ENCODE peak calls at places on chromosomes 13 and 19, in eight cellular contexts. Y, Z, D, U, I, H, P and O are unnamed samples.

GRCh38 chr19:11238781-11239376 is 540 bp upstream of the ANGPTL8 start:
- DNase-seq in D (no peak), H (no peak), P (peak), Y (no peak), I (no peak), U (no peak), Z (no peak), O (no peak)

GRCh38 chr19:35063940-35064818 is 22.7 kb downstream of the HPN start:
- DNase-seq in U (peak), Z (no peak), P (no peak), I (no peak), D (peak), H (no peak), Y (peak), O (no peak)

GRCh38 chr19:48913114-48913513 is 13.0 kb downstream of the NUCB1 start:
- DNase-seq in H (peak), P (no peak), I (no peak), D (no peak), Y (no peak), Z (no peak), U (peak), O (no peak)

GRCh38 chr19:41939861-41940442 is 11.7 kb upstream of the ERFL start:
- DNase-seq in D (no peak), U (no peak), P (no peak), Y (no peak), H (no peak), Z (peak), I (no peak), O (no peak)

GRCh38 chr19:19451429-19452240 is 46.2 kb downstream of the GATAD2A start:
- DNase-seq in Y (no peak), I (no peak), U (no peak), Z (peak), P (no peak), D (no peak), H (peak), O (no peak)

GRCh38 chr19:30669329-30670010 is 297.3 kb downstream of the ZNF536 start:
- DNase-seq in I (peak), Z (peak), P (peak), Y (peak), H (peak), U (peak), D (peak), O (peak)

GRCh38 chr19:5035105-5035761 is 66.3 kb downstream of the KDM4B start:
- DNase-seq in P (no peak), I (no peak), Z (no peak), Y (no peak), D (peak), H (no peak), U (no peak), O (no peak)

GRCh38 chr19:5141278-5141925 is 172.5 kb downstream of the KDM4B start:
- DNase-seq in H (no peak), U (no peak), I (peak), D (peak), Z (no peak), Y (peak), P (no peak), O (no peak)

GRCh38 chr19:47573076-47574026 is at the start of gene ZNF541:
- DNase-seq in Z (peak), P (peak), Y (peak), D (peak), I (peak), U (no peak), H (no peak), O (peak)

GRCh38 chr19:51006406-51006805 is 5.0 kb upstream of the KLK8 start:
- DNase-seq in P (no peak), Z (no peak), H (no peak), U (no peak), D (no peak), I (no peak), Y (no peak), O (no peak)

GRCh38 chr13:100102042-100102441 is 13.1 kb downstream of the PCCA start:
- DNase-seq in Z (no peak), I (no peak), H (no peak), Y (no peak), P (no peak), D (no peak), U (no peak), O (no peak)

GRCh38 chr19:17328517-17329060 is 6.1 kb downstream of the ANO8 start:
- DNase-seq in U (no peak), I (no peak), Y (no peak), Z (peak), D (no peak), H (no peak), P (no peak), O (no peak)

GRCh38 chr13:113856716-113857065 is 7.2 kb downstream of the GAS6 start:
- DNase-seq in P (peak), I (no peak), H (no peak), Z (no peak), Y (peak), U (peak), D (no peak), O (no peak)

GRCh38 chr13:58472483-58472882 is 840.9 kb downstream of the PCDH17 start:
- DNase-seq in H (no peak), P (no peak), U (no peak), D (no peak), Y (no peak), Z (no peak), I (no peak), O (no peak)

GRCh38 chr19:46861691-46862503 is 1.1 kb downstream of the ARHGAP35 start:
- DNase-seq in U (peak), Y (peak), P (peak), H (peak), I (no peak), D (no peak), Z (peak), O (no peak)

GRCh38 chr19:2540646-2541454 is 64.9 kb downstream of the GADD45B start:
- DNase-seq in U (peak), Z (no peak), P (peak), D (peak), I (peak), Y (peak), H (no peak), O (peak)

GRCh38 chr19:10889880-10890279 is 18.5 kb downstream of the CARM1 start:
- DNase-seq in H (no peak), P (no peak), Z (no peak), Y (no peak), U (no peak), I (no peak), D (no peak), O (no peak)

GRCh38 chr19:40646564-40647254 is 43.7 kb downstream of the NUMBL start:
- DNase-seq in Z (no peak), I (no peak), U (peak), P (no peak), H (no peak), D (no peak), Y (no peak), O (no peak)

GRCh38 chr13:67967031-67967430 is 736.9 kb upstream of the PCDH9 start:
- DNase-seq in P (no peak), I (no peak), Z (no peak), D (no peak), Y (no peak), U (no peak), H (no peak), O (no peak)

GRCh38 chr13:101019126-101019525 is 344.5 kb upstream of the TMTC4 start:
- DNase-seq in Z (no peak), I (no peak), P (no peak), Y (peak), H (no peak), D (no peak), U (no peak), O (no peak)

GRCh38 chr19:39807846-39808364 is 26.1 kb downstream of the DYRK1B start:
- DNase-seq in U (no peak), H (no peak), Z (no peak), P (no peak), Y (no peak), D (no peak), I (no peak), O (no peak)

GRCh38 chr13:49214917-49215376 is 5.2 kb upstream of the MLNR start:
- DNase-seq in H (peak), I (peak), U (peak), P (peak), Z (peak), Y (no peak), D (no peak), O (peak)

GRCh38 chr13:49315036-49315565 is 67.4 kb downstream of the CDADC1 start:
- DNase-seq in I (no peak), Z (no peak), P (no peak), D (no peak), H (no peak), Y (peak), U (no peak), O (no peak)

GRCh38 chr13:101474419-101474957 is 22.0 kb downstream of the ITGBL1 start:
- DNase-seq in Z (no peak), D (no peak), H (no peak), I (no peak), Y (peak), U (peak), P (no peak), O (no peak)

GRCh38 chr13:40102854-40103253 is 447.4 kb downstream of the COG6 start:
- DNase-seq in H (no peak), Z (peak), U (peak), D (no peak), I (no peak), Y (peak), P (no peak), O (no peak)

GRCh38 chr13:83168575-83168974 is 713.7 kb downstream of the SLITRK1 start:
- DNase-seq in Y (peak), P (no peak), Z (no peak), H (no peak), U (no peak), I (no peak), D (no peak), O (no peak)

GRCh38 chr19:8517551-8518442 is 3.8 kb upstream of the ZNF414 start:
- DNase-seq in H (peak), Z (peak), I (peak), P (no peak), D (no peak), Y (no peak), U (no peak), O (no peak)

GRCh38 chr19:29040951-29041350 is 172.0 kb downstream of the UQCRFS1 start:
- DNase-seq in P (no peak), D (no peak), I (no peak), Y (no peak), H (no peak), U (no peak), Z (no peak), O (no peak)

GRCh38 chr13:39565036-39565949 is 37.7 kb downstream of the LHFPL6 start:
- DNase-seq in D (no peak), Z (no peak), U (peak), P (no peak), H (no peak), Y (peak), I (no peak), O (no peak)

GRCh38 chr19:593505-593904 is 3.8 kb downstream of the HCN2 start:
- DNase-seq in Y (no peak), U (no peak), I (no peak), P (no peak), Z (no peak), D (no peak), H (no peak), O (no peak)

GRCh38 chr13:101757446-101758039 is 305.1 kb downstream of the ITGBL1 start:
- DNase-seq in Z (no peak), P (no peak), H (peak), I (no peak), D (no peak), U (peak), Y (peak), O (no peak)

GRCh38 chr19:16227837-16228636 is 30.3 kb downstream of the AP1M1 start:
- DNase-seq in P (no peak), I (no peak), U (no peak), H (no peak), Y (no peak), D (no peak), Z (no peak), O (no peak)

GRCh38 chr19:30088567-30088966 is 146.5 kb downstream of the URI1 start:
- DNase-seq in D (no peak), U (no peak), Z (no peak), P (no peak), I (no peak), H (no peak), Y (no peak), O (no peak)

GRCh38 chr13:77832339-77833100 is 86.1 kb downstream of the EDNRB start:
- DNase-seq in U (no peak), Z (no peak), Y (peak), I (no peak), D (no peak), H (peak), P (no peak), O (no peak)

GRCh38 chr13:97211357-97211756 is 10.8 kb upstream of the MBNL2 start:
- DNase-seq in I (no peak), H (no peak), D (no peak), Y (peak), Z (no peak), U (no peak), P (no peak), O (no peak)

GRCh38 chr19:7545295-7545694 is 9.8 kb downstream of the PNPLA6 start:
- DNase-seq in Y (no peak), H (no peak), P (no peak), D (no peak), I (no peak), U (no peak), Z (no peak), O (no peak)